ENCODE peak calls at places on chromosomes 13 and 19, in eight cellular contexts. One of them, this sample, is unnamed.

GRCh38 chr19:13132471-13133166 is 14.6 kb downstream of the NACC1 start:
- DNase-seq in K562: no peak
- DNase-seq in GM23338: no peak
- DNase-seq in Panc1: no peak
- DNase-seq in A549: no peak
- DNase-seq in HCT116: no peak
- DNase-seq in GM12878: no peak
- DNase-seq in SK-N-SH: no peak
- DNase-seq in this sample: no peak

GRCh38 chr19:6020972-6021805 is 43.2 kb upstream of the RANBP3 start:
- DNase-seq in K562: no peak
- DNase-seq in GM23338: no peak
- DNase-seq in Panc1: no peak
- DNase-seq in A549: no peak
- DNase-seq in HCT116: no peak
- DNase-seq in GM12878: no peak
- DNase-seq in SK-N-SH: no peak
- DNase-seq in this sample: no peak

GRCh38 chr19:11005521-11005920 is 44.7 kb downstream of the SMARCA4 start:
- DNase-seq in K562: no peak
- DNase-seq in GM23338: no peak
- DNase-seq in Panc1: no peak
- DNase-seq in A549: no peak
- DNase-seq in HCT116: no peak
- DNase-seq in GM12878: no peak
- DNase-seq in SK-N-SH: no peak
- DNase-seq in this sample: no peak

GRCh38 chr13:65057986-65058385 is 2172.2 kb downstream of the PCDH9 start:
- DNase-seq in K562: no peak
- DNase-seq in GM23338: no peak
- DNase-seq in Panc1: no peak
- DNase-seq in A549: no peak
- DNase-seq in HCT116: no peak
- DNase-seq in GM12878: no peak
- DNase-seq in SK-N-SH: no peak
- DNase-seq in this sample: no peak

GRCh38 chr19:44611812-44612295 is 1.5 kb upstream of the IGSF23 start:
- DNase-seq in K562: no peak
- DNase-seq in GM23338: no peak
- DNase-seq in Panc1: no peak
- DNase-seq in A549: no peak
- DNase-seq in HCT116: no peak
- DNase-seq in GM12878: no peak
- DNase-seq in SK-N-SH: no peak
- DNase-seq in this sample: no peak

GRCh38 chr13:52319876-52320275 is 86.1 kb downstream of the THSD1 start:
- DNase-seq in K562: no peak
- DNase-seq in GM23338: no peak
- DNase-seq in Panc1: no peak
- DNase-seq in A549: no peak
- DNase-seq in HCT116: no peak
- DNase-seq in GM12878: no peak
- DNase-seq in SK-N-SH: no peak
- DNase-seq in this sample: no peak

GRCh38 chr19:45340232-45340898 is at the start of gene KLC3:
- DNase-seq in K562: peak; percentile 96
- DNase-seq in GM23338: peak; percentile 67
- DNase-seq in Panc1: no peak
- DNase-seq in A549: peak; percentile 26
- DNase-seq in HCT116: peak; percentile 27
- DNase-seq in GM12878: no peak
- DNase-seq in SK-N-SH: peak; percentile 70
- DNase-seq in this sample: no peak

GRCh38 chr19:6039541-6040225 is 61.7 kb upstream of the RANBP3 start:
- DNase-seq in K562: no peak
- DNase-seq in GM23338: no peak
- DNase-seq in Panc1: no peak
- DNase-seq in A549: no peak
- DNase-seq in HCT116: no peak
- DNase-seq in GM12878: no peak
- DNase-seq in SK-N-SH: no peak
- DNase-seq in this sample: no peak

GRCh38 chr19:29191005-29191404 is 21.9 kb downstream of the UQCRFS1 start:
- DNase-seq in K562: no peak
- DNase-seq in GM23338: no peak
- DNase-seq in Panc1: no peak
- DNase-seq in A549: no peak
- DNase-seq in HCT116: no peak
- DNase-seq in GM12878: no peak
- DNase-seq in SK-N-SH: no peak
- DNase-seq in this sample: no peak

GRCh38 chr13:77397636-77398035 is 70.7 kb upstream of the MYCBP2 start:
- DNase-seq in K562: no peak
- DNase-seq in GM23338: no peak
- DNase-seq in Panc1: no peak
- DNase-seq in A549: no peak
- DNase-seq in HCT116: no peak
- DNase-seq in GM12878: no peak
- DNase-seq in SK-N-SH: no peak
- DNase-seq in this sample: no peak

GRCh38 chr13:43785681-43786471 is 896 bp downstream of the ENOX1 start:
- DNase-seq in K562: peak; percentile 6
- DNase-seq in GM23338: peak; percentile 70
- DNase-seq in Panc1: no peak
- DNase-seq in A549: peak; percentile 52
- DNase-seq in HCT116: no peak
- DNase-seq in GM12878: no peak
- DNase-seq in SK-N-SH: peak; percentile 89
- DNase-seq in this sample: no peak

GRCh38 chr19:37654833-37655688 is at the start of gene ZFP30:
- DNase-seq in K562: peak; percentile 87
- DNase-seq in GM23338: peak; percentile 75
- DNase-seq in Panc1: peak; percentile 12
- DNase-seq in A549: peak; percentile 88
- DNase-seq in HCT116: peak; percentile 32
- DNase-seq in GM12878: peak; percentile 33
- DNase-seq in SK-N-SH: peak; percentile 91
- DNase-seq in this sample: peak; percentile 90

GRCh38 chr19:54412877-54413276 is 2.4 kb upstream of the TTYH1 start:
- DNase-seq in K562: no peak
- DNase-seq in GM23338: no peak
- DNase-seq in Panc1: no peak
- DNase-seq in A549: no peak
- DNase-seq in HCT116: no peak
- DNase-seq in GM12878: no peak
- DNase-seq in SK-N-SH: no peak
- DNase-seq in this sample: no peak

GRCh38 chr19:35879770-35880317 is 11.5 kb downstream of the APLP1 start:
- DNase-seq in K562: peak; percentile 94
- DNase-seq in GM23338: peak; percentile 99
- DNase-seq in Panc1: peak; percentile 50
- DNase-seq in A549: peak; percentile 98
- DNase-seq in HCT116: peak; percentile 75
- DNase-seq in GM12878: no peak
- DNase-seq in SK-N-SH: peak; percentile 79
- DNase-seq in this sample: peak; percentile 80

GRCh38 chr13:80040219-80040976 is 300.5 kb downstream of the SPRY2 start:
- DNase-seq in K562: no peak
- DNase-seq in GM23338: no peak
- DNase-seq in Panc1: peak; percentile 87
- DNase-seq in A549: peak; percentile 39
- DNase-seq in HCT116: peak; percentile 68
- DNase-seq in GM12878: no peak
- DNase-seq in SK-N-SH: no peak
- DNase-seq in this sample: no peak

GRCh38 chr13:35225159-35225558 is 251.3 kb downstream of the MAB21L1 start:
- DNase-seq in K562: no peak
- DNase-seq in GM23338: peak; percentile 28
- DNase-seq in Panc1: no peak
- DNase-seq in A549: no peak
- DNase-seq in HCT116: no peak
- DNase-seq in GM12878: no peak
- DNase-seq in SK-N-SH: no peak
- DNase-seq in this sample: no peak

GRCh38 chr13:99344610-99345208 is 37.5 kb upstream of the GPR183 start:
- DNase-seq in K562: no peak
- DNase-seq in GM23338: no peak
- DNase-seq in Panc1: no peak
- DNase-seq in A549: no peak
- DNase-seq in HCT116: no peak
- DNase-seq in GM12878: no peak
- DNase-seq in SK-N-SH: no peak
- DNase-seq in this sample: no peak

GRCh38 chr13:95540848-95541247 is 11.7 kb upstream of the CLDN10 start:
- DNase-seq in K562: no peak
- DNase-seq in GM23338: peak; percentile 4
- DNase-seq in Panc1: no peak
- DNase-seq in A549: no peak
- DNase-seq in HCT116: no peak
- DNase-seq in GM12878: no peak
- DNase-seq in SK-N-SH: no peak
- DNase-seq in this sample: no peak

GRCh38 chr13:110062077-110062776 is 244.7 kb downstream of the COL4A1 start:
- DNase-seq in K562: no peak
- DNase-seq in GM23338: no peak
- DNase-seq in Panc1: no peak
- DNase-seq in A549: no peak
- DNase-seq in HCT116: no peak
- DNase-seq in GM12878: no peak
- DNase-seq in SK-N-SH: no peak
- DNase-seq in this sample: no peak

GRCh38 chr13:74325106-74325505 is 190.9 kb upstream of the KLF12 start:
- DNase-seq in K562: no peak
- DNase-seq in GM23338: no peak
- DNase-seq in Panc1: no peak
- DNase-seq in A549: no peak
- DNase-seq in HCT116: no peak
- DNase-seq in GM12878: no peak
- DNase-seq in SK-N-SH: peak; percentile 39
- DNase-seq in this sample: no peak

GRCh38 chr19:55440411-55441105 is 2.5 kb downstream of the SHISA7 start:
- DNase-seq in K562: peak; percentile 95
- DNase-seq in GM23338: peak; percentile 89
- DNase-seq in Panc1: no peak
- DNase-seq in A549: no peak
- DNase-seq in HCT116: no peak
- DNase-seq in GM12878: no peak
- DNase-seq in SK-N-SH: peak; percentile 94
- DNase-seq in this sample: no peak

GRCh38 chr13:28978574-28978973 is 158.4 kb downstream of the MTUS2 start:
- DNase-seq in K562: no peak
- DNase-seq in GM23338: no peak
- DNase-seq in Panc1: no peak
- DNase-seq in A549: no peak
- DNase-seq in HCT116: no peak
- DNase-seq in GM12878: no peak
- DNase-seq in SK-N-SH: no peak
- DNase-seq in this sample: no peak

GRCh38 chr13:98658131-98658530 is 81.2 kb upstream of the STK24 start:
- DNase-seq in K562: no peak
- DNase-seq in GM23338: no peak
- DNase-seq in Panc1: no peak
- DNase-seq in A549: no peak
- DNase-seq in HCT116: no peak
- DNase-seq in GM12878: no peak
- DNase-seq in SK-N-SH: no peak
- DNase-seq in this sample: no peak

GRCh38 chr19:47885067-47885463 is 1.1 kb downstream of the SULT2A1 start:
- DNase-seq in K562: no peak
- DNase-seq in GM23338: no peak
- DNase-seq in Panc1: no peak
- DNase-seq in A549: no peak
- DNase-seq in HCT116: no peak
- DNase-seq in GM12878: no peak
- DNase-seq in SK-N-SH: no peak
- DNase-seq in this sample: no peak

GRCh38 chr13:49927755-49928154 is 8.4 kb downstream of the SPRYD7 start:
- DNase-seq in K562: no peak
- DNase-seq in GM23338: no peak
- DNase-seq in Panc1: no peak
- DNase-seq in A549: no peak
- DNase-seq in HCT116: no peak
- DNase-seq in GM12878: no peak
- DNase-seq in SK-N-SH: no peak
- DNase-seq in this sample: no peak

GRCh38 chr19:50147462-50148423 is 15.3 kb downstream of the IZUMO2 start:
- DNase-seq in K562: peak; percentile 90
- DNase-seq in GM23338: peak; percentile 97
- DNase-seq in Panc1: peak; percentile 74
- DNase-seq in A549: peak; percentile 90
- DNase-seq in HCT116: peak; percentile 89
- DNase-seq in GM12878: peak; percentile 11
- DNase-seq in SK-N-SH: peak; percentile 80
- DNase-seq in this sample: peak; percentile 66
- TF ChIP-seq CTCF in K562: peak; percentile 81
- TF ChIP-seq CTCF in GM23338: peak; percentile 79
- TF ChIP-seq CTCF in Panc1: peak; percentile 88
- TF ChIP-seq CTCF in A549: peak; percentile 89
- TF ChIP-seq CTCF in HCT116: peak; percentile 66
- TF ChIP-seq CTCF in GM12878: peak; percentile 47
- TF ChIP-seq CTCF in SK-N-SH: peak; percentile 44
- TF ChIP-seq CTCF in this sample: no peak

DNA sequence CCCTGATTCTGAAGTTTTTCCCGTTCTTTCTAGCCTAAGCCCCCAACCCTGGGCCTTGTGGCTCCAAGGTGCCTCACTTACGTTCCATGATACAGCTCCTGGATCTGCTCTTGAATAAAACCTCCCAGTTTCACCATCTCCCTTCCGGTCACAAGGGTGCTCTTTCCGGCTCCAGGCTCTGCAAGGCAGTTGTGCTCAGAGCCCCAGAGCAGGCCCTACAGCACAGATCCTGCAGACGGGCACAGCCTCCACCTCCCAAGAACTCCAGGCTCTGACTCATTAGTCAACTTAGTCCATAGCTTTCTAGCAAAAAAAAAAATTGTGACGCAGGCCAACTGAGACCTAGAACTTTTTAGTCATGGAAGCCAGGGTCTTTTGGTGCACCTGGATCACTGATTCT is 33.9 kb upstream of the SLC7A10 start:
- DNase-seq in K562: no peak
- DNase-seq in GM23338: no peak
- DNase-seq in Panc1: no peak
- DNase-seq in A549: no peak
- DNase-seq in HCT116: no peak
- DNase-seq in GM12878: no peak
- DNase-seq in SK-N-SH: no peak
- DNase-seq in this sample: peak; percentile 98
- TF ChIP-seq REST in K562: no peak
- TF ChIP-seq REST in GM23338: no peak
- TF ChIP-seq REST in Panc1: no peak
- TF ChIP-seq REST in A549: no peak
- TF ChIP-seq REST in HCT116: no peak
- TF ChIP-seq REST in GM12878: no peak
- TF ChIP-seq REST in SK-N-SH: no peak
- TF ChIP-seq REST in this sample: no peak

GRCh38 chr19:16088351-16088984 is 12.2 kb downstream of the TPM4 start:
- DNase-seq in K562: peak; percentile 33
- DNase-seq in GM23338: no peak
- DNase-seq in Panc1: no peak
- DNase-seq in A549: no peak
- DNase-seq in HCT116: no peak
- DNase-seq in GM12878: no peak
- DNase-seq in SK-N-SH: no peak
- DNase-seq in this sample: no peak
- TF ChIP-seq CTCF in K562: no peak
- TF ChIP-seq CTCF in GM23338: peak; percentile 42
- TF ChIP-seq CTCF in Panc1: no peak
- TF ChIP-seq CTCF in A549: no peak
- TF ChIP-seq CTCF in HCT116: peak; percentile 17
- TF ChIP-seq CTCF in GM12878: peak; percentile 15
- TF ChIP-seq CTCF in SK-N-SH: no peak
- TF ChIP-seq CTCF in this sample: no peak

GRCh38 chr13:106589716-106590115 is 21.8 kb upstream of the ARGLU1 start:
- DNase-seq in K562: no peak
- DNase-seq in GM23338: no peak
- DNase-seq in Panc1: no peak
- DNase-seq in A549: no peak
- DNase-seq in HCT116: no peak
- DNase-seq in GM12878: no peak
- DNase-seq in SK-N-SH: no peak
- DNase-seq in this sample: no peak
- TF ChIP-seq REST in K562: no peak
- TF ChIP-seq REST in GM23338: no peak
- TF ChIP-seq REST in Panc1: no peak
- TF ChIP-seq REST in A549: no peak
- TF ChIP-seq REST in HCT116: no peak
- TF ChIP-seq REST in GM12878: no peak
- TF ChIP-seq REST in SK-N-SH: no peak
- TF ChIP-seq REST in this sample: no peak